ENCODE peak calls at places on chromosomes 12 and 14, in six cellular contexts. S is endodermal cell, Y is lower lobe of right lung, N is heart right ventricle, D is left ventricle myocardium inferior, I is bronchial epithelial cell. Q is an unnamed sample.

GRCh38 chr14:104722938-104723650 is 935 bp upstream of the ADSS1 start:
- DNase-seq in S (no peak), Y (no peak), N (no peak), D (no peak), I (no peak), Q (no peak)

GRCh38 chr12:88418856-88419497 is 161.3 kb downstream of the KITLG start:
- DNase-seq in S (no peak), Y (no peak), N (no peak), D (no peak), I (no peak), Q (no peak)

GRCh38 chr14:36511981-36512584 is 7.9 kb downstream of the NKX2-1 start:
- DNase-seq in S (no peak), Y (no peak), N (no peak), D (no peak), I (no peak), Q (no peak)

GRCh38 chr14:104624939-104625338 is 20.4 kb upstream of the TMEM179 start:
- DNase-seq in S (peak; percentile 43), Y (no peak), N (no peak), D (no peak), I (no peak), Q (no peak)

GRCh38 chr12:110010853-110011835 is 11.9 kb downstream of the ANKRD13A start:
- DNase-seq in S (no peak), Y (no peak), N (no peak), D (no peak), I (no peak), Q (peak; percentile 56)

GRCh38 chr14:51370758-51371386 is 130.8 kb downstream of the TMX1 start:
- DNase-seq in S (peak; percentile 53), Y (no peak), N (no peak), D (no peak), I (no peak), Q (no peak)

GRCh38 chr14:34000396-34000795 is 49.5 kb upstream of the EGLN3 start:
- DNase-seq in S (no peak), Y (no peak), N (no peak), D (no peak), I (no peak), Q (no peak)

GRCh38 chr12:56914724-56915123 is 19.5 kb downstream of the SDR9C7 start:
- DNase-seq in S (no peak), Y (no peak), N (no peak), D (no peak), I (no peak), Q (no peak)

GRCh38 chr14:104891664-104892500 is 26.8 kb downstream of the CEP170B start:
- DNase-seq in S (peak; percentile 45), Y (peak; percentile 39), N (peak; percentile 13), D (peak; percentile 14), I (no peak), Q (peak; percentile 6)

GRCh38 chr12:60093428-60093827 is 497.6 kb downstream of the SLC16A7 start:
- DNase-seq in S (no peak), Y (no peak), N (no peak), D (no peak), I (no peak), Q (no peak)

GRCh38 chr12:97134495-97134894 is 227.4 kb downstream of the NEDD1 start:
- DNase-seq in S (no peak), Y (no peak), N (no peak), D (no peak), I (no peak), Q (no peak)

GRCh38 chr12:52975204-52975603 is 26.3 kb downstream of the KRT18 start:
- DNase-seq in S (no peak), Y (no peak), N (no peak), D (no peak), I (no peak), Q (no peak)

GRCh38 chr12:112170376-112170775 is 45.0 kb downstream of the TRAFD1 start:
- DNase-seq in S (peak; percentile 73), Y (no peak), N (no peak), D (no peak), I (no peak), Q (no peak)

GRCh38 chr14:75361751-75362433 is 65.9 kb upstream of the JDP2 start:
- DNase-seq in S (no peak), Y (no peak), N (peak; percentile 34), D (peak; percentile 18), I (no peak), Q (no peak)

GRCh38 chr12:25806271-25806670 is 152.2 kb upstream of the RASSF8 start:
- DNase-seq in S (no peak), Y (no peak), N (no peak), D (no peak), I (peak; percentile 33), Q (no peak)

GRCh38 chr12:6950401-6950801 is 755 bp upstream of the PTPN6 start:
- DNase-seq in S (no peak), Y (peak; percentile 28), N (no peak), D (no peak), I (no peak), Q (no peak)

GRCh38 chr12:47164730-47165439 is 85.1 kb upstream of the AMIGO2 start:
- DNase-seq in S (no peak), Y (no peak), N (no peak), D (no peak), I (no peak), Q (no peak)

GRCh38 chr12:68264864-68265256 is 11.5 kb upstream of the IL22 start:
- DNase-seq in S (no peak), Y (no peak), N (no peak), D (no peak), I (no peak), Q (no peak)

GRCh38 chr14:29016050-29016900 is 249.7 kb downstream of the FOXG1 start:
- DNase-seq in S (peak; percentile 91), Y (peak; percentile 41), N (no peak), D (no peak), I (peak; percentile 45), Q (peak; percentile 16)

GRCh38 chr14:95256011-95256775 is 63.5 kb downstream of the CLMN start:
- DNase-seq in S (peak; percentile 59), Y (no peak), N (no peak), D (no peak), I (peak; percentile 43), Q (no peak)

GRCh38 chr14:58353516-58354299 is 42.0 kb upstream of the TOMM20L start:
- DNase-seq in S (no peak), Y (no peak), N (no peak), D (no peak), I (peak; percentile 16), Q (no peak)

GRCh38 chr12:117595751-117596150 is 234.3 kb upstream of the NOS1 start:
- DNase-seq in S (peak; percentile 28), Y (no peak), N (no peak), D (no peak), I (no peak), Q (no peak)

GRCh38 chr12:47743311-47743860 is 15.3 kb downstream of the RAPGEF3 start:
- DNase-seq in S (no peak), Y (no peak), N (no peak), D (no peak), I (no peak), Q (no peak)

GRCh38 chr12:51521554-51522276 is 69.3 kb upstream of the SCN8A start:
- DNase-seq in S (peak; percentile 28), Y (no peak), N (no peak), D (no peak), I (peak; percentile 10), Q (no peak)

GRCh38 chr14:66330218-66330617 is 156.0 kb upstream of the CCDC196 start:
- DNase-seq in S (no peak), Y (no peak), N (no peak), D (no peak), I (no peak), Q (no peak)

GRCh38 chr12:50934371-50934851 is 17.9 kb upstream of the HIGD1C start:
- DNase-seq in S (no peak), Y (no peak), N (no peak), D (no peak), I (peak; percentile 36), Q (no peak)

GRCh38 chr14:102900631-102901571 is 21.6 kb upstream of the AMN start:
- DNase-seq in S (no peak), Y (peak; percentile 51), N (no peak), D (no peak), I (no peak), Q (peak; percentile 78)

GRCh38 chr12:108565976-108566375 is 3.6 kb downstream of the ISCU start:
- DNase-seq in S (peak; percentile 30), Y (peak; percentile 80), N (peak; percentile 74), D (peak; percentile 81), I (peak; percentile 92), Q (peak; percentile 57)

GRCh38 chr14:104353921-104354701 is 215.7 kb downstream of the KIF26A start:
- DNase-seq in S (peak; percentile 37), Y (peak; percentile 48), N (peak; percentile 63), D (no peak), I (no peak), Q (no peak)

DNA sequence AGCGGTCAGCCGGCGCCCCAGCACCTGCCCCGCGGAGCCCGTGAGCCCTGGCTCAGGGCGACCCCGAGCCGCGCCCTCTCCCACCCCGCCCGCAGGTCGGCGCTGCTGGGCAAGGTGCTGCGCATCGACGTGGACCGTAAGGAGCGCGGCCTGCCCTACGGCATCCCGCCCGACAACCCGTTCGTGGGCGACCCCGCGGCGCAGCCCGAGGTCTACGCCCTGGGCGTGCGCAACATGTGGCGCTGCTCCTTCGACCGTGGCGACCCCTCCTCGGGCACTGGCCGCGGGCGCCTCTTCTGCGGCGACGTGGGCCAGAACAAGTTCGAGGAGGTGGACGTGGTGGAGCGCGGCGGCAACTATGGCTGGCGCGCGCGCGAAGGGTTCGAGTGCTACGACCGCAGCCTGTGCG is 14.4 kb downstream of the HHIPL1 start:
- DNase-seq in S (no peak), Y (no peak), N (no peak), D (no peak), I (no peak), Q (no peak)
- TF ChIP-seq CTCF in S (peak; percentile 70), Y (peak; percentile 32), N (no peak), D (no peak), I (peak; percentile 21), Q (no peak)

DNA sequence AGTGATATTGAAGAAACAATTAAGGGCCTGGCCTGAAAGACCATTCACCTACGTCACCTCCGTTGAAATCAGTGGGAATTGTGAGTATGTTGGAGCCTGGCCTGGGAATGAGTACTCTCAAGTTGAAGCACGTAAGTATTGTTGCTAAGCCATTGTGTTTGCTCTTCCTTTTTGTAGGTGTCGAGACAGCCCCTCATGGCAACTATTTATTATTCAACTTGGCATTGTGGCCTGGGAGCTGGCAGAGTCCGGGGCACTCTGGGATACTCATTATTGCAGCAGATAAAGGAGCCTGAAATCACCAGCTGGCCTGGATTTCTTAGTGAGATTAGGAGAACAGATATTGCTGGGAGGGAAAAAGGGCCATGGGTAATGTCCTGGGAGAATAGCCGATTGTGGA is 147.4 kb downstream of the C12orf75 start:
- DNase-seq in S (peak; percentile 45), Y (no peak), N (peak; percentile 22), D (no peak), I (no peak), Q (no peak)
- H3K4me3 ChIP-seq in S (no peak overlapping the region), Y (no peak overlapping the region), N (no peak overlapping the region), D (no peak overlapping the region), I (no peak overlapping the region), Q (no peak overlapping the region)

GRCh38 chr14:22518073-22518472 is 71.0 kb downstream of the DAD1 start:
- DNase-seq in S (peak; percentile 56), Y (no peak), N (no peak), D (no peak), I (no peak), Q (no peak)
- H3K36me3 ChIP-seq in S (no peaks in the 10 kb centered on the region), Y (no peaks in the 10 kb centered on the region), N (no peaks in the 10 kb centered on the region), D (no peaks in the 10 kb centered on the region), I (no peaks in the 10 kb centered on the region), Q (no peaks in the 10 kb centered on the region)

DNA sequence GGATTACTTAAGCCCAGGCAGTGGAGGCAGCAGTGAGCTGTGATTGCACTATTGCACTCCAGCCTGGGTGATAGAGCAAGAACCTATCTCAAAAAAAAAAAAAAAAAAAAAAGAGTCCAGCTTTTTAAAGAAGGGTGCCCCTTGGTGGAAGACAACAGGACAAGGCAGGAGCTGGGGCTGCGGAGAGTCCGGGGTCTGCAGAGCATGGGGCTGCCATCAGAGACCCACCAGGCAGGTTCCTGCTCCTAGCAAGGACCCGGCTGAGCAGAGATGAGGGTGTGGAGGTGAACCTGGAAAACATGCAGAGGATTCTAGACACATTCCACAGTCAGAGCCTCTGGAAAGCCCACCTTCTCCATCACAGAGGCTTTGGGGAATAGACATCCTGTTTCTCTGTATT is 21.0 kb upstream of the CIPC start:
- DNase-seq in S (no peak), Y (no peak), N (peak; percentile 20), D (no peak), I (no peak), Q (no peak)
- TF ChIP-seq CTCF in S (peak; percentile 19), Y (no peak), N (no peak), D (no peak), I (no peak), Q (peak; percentile 28)